ENCODE peak calls at places on chromosomes 13 and 19, in four cellular contexts. E is NCI-H82; Q is progenitor cell of endocrine pancreas; Z is activated T-helper 1 cell treated with anti-CD3 and anti-CD28 coated beads, Interleukin-2, amount 50 U/mL, for 16 hours. C is an unnamed sample.
A peak's percentile ranks its signal among the peaks of the same experiment; 100 is the strongest.

GRCh38 chr19:19661675-19662251 is 1.7 kb downstream of the ATP13A1 start:
- DNase-seq in E (peak; percentile 96), Q (no peak), Z (no peak), C (no peak)

GRCh38 chr19:42831221-42832019 is 48.1 kb downstream of the PSG1 start:
- DNase-seq in E (no peak), Q (no peak), Z (no peak), C (no peak)

GRCh38 chr19:13055213-13056051 is 47.2 kb downstream of the LYL1 start:
- DNase-seq in E (peak; percentile 75), Q (no peak), Z (no peak), C (no peak)

GRCh38 chr19:2678043-2678671 is 24.3 kb downstream of the GNG7 start:
- DNase-seq in E (no peak), Q (no peak), Z (no peak), C (no peak)

GRCh38 chr19:18987456-18987855 is 45.9 kb downstream of the SUGP2 start:
- DNase-seq in E (peak; percentile 98), Q (no peak), Z (no peak), C (no peak)

GRCh38 chr19:6076291-6076665 is 34.0 kb downstream of the RFX2 start:
- DNase-seq in E (no peak), Q (no peak), Z (no peak), C (no peak)

GRCh38 chr13:111371211-111371610 is 50.8 kb downstream of the TEX29 start:
- DNase-seq in E (no peak), Q (no peak), Z (no peak), C (no peak)

GRCh38 chr13:41960700-41961697 is at the start of gene VWA8:
- DNase-seq in E (peak; percentile 90), Q (peak; percentile 59), Z (peak; percentile 79), C (peak; percentile 38)

GRCh38 chr13:78712866-78713265 is 53.9 kb upstream of the OBI1 start:
- DNase-seq in E (no peak), Q (no peak), Z (no peak), C (no peak)

GRCh38 chr13:51502206-51502651 is 49.4 kb upstream of the INTS6 start:
- DNase-seq in E (no peak), Q (no peak), Z (no peak), C (no peak)

GRCh38 chr13:30681489-30682242 is 53.7 kb upstream of the ALOX5AP start:
- DNase-seq in E (no peak), Q (no peak), Z (no peak), C (no peak)

GRCh38 chr13:62287764-62288163 is 872.1 kb upstream of the PCDH20 start:
- DNase-seq in E (no peak), Q (no peak), Z (no peak), C (no peak)

GRCh38 chr19:10892256-10892655 is 20.9 kb downstream of the CARM1 start:
- DNase-seq in E (peak; percentile 55), Q (no peak), Z (no peak), C (no peak)

GRCh38 chr19:47762151-47762550 is 16.4 kb upstream of the SELENOW start:
- DNase-seq in E (no peak), Q (no peak), Z (no peak), C (no peak)

GRCh38 chr13:48826039-48826438 is 149.7 kb upstream of the FNDC3A start:
- DNase-seq in E (no peak), Q (no peak), Z (no peak), C (no peak)

GRCh38 chr19:46374526-46375475 is 27.9 kb downstream of the PPP5C start:
- DNase-seq in E (no peak), Q (no peak), Z (no peak), C (no peak)

GRCh38 chr19:48737360-48737998 is 2.9 kb downstream of the RASIP1 start:
- DNase-seq in E (peak; percentile 69), Q (no peak), Z (no peak), C (no peak)

C was measured in activated CD4-positive, CD25-positive, alpha-beta regulatory T cell treated with anti-CD3 and anti-CD28 coated beads, Interleukin-2, amount 50 U/mL, for 16 hours.